ENCODE peak calls at places on chromosome 22, in nine cellular contexts. R, C, V, G, J, Z, S, N and K are unnamed samples.

GRCh38 chr22:34866501-34867171 is 199.3 kb upstream of the ISX start:
- DNase-seq in R (no peak), C (no peak), V (no peak), G (no peak), J (peak), Z (no peak), S (no peak), N (no peak), K (no peak)

GRCh38 chr22:49274754-49275380 is 552.8 kb downstream of the BRD1 start:
- DNase-seq in R (no peak), C (no peak), V (no peak), G (no peak), J (no peak), Z (no peak), S (no peak), N (no peak), K (no peak)

GRCh38 chr22:39526736-39527171 is 5.8 kb downstream of the RPS19BP1 start:
- DNase-seq in R (no peak), C (no peak), V (no peak), G (no peak), J (no peak), Z (no peak), S (no peak), N (no peak), K (no peak)

GRCh38 chr22:43384863-43385262 is 27.0 kb upstream of the MPPED1 start:
- DNase-seq in R (no peak), C (no peak), V (no peak), G (no peak), J (no peak), Z (no peak), S (no peak), N (no peak), K (no peak)

GRCh38 chr22:19727310-19728150 is 4.2 kb downstream of the GP1BB start:
- DNase-seq in R (no peak), C (no peak), V (no peak), G (no peak), J (no peak), Z (no peak), S (no peak), N (no peak), K (no peak)

GRCh38 chr22:46068908-46069481 is 81.3 kb upstream of the PPARA start:
- DNase-seq in R (no peak), C (peak), V (peak), G (no peak), J (peak), Z (no peak), S (no peak), N (no peak), K (peak)

GRCh38 chr22:19903031-19903430 is 38.5 kb upstream of the COMT start:
- DNase-seq in R (no peak), C (no peak), V (no peak), G (no peak), J (no peak), Z (no peak), S (no peak), N (no peak), K (no peak)

GRCh38 chr22:41380993-41381328 is 781 bp upstream of the TEF start:
- DNase-seq in R (no peak), C (peak), V (peak), G (no peak), J (peak), Z (no peak), S (no peak), N (no peak), K (peak)

GRCh38 chr22:46792841-46793261 is 30.4 kb downstream of the TBC1D22A start:
- DNase-seq in R (no peak), C (peak), V (no peak), G (no peak), J (no peak), Z (no peak), S (no peak), N (no peak), K (no peak)

GRCh38 chr22:23689414-23689813 is 1.4 kb upstream of the RGL4 start:
- DNase-seq in R (no peak), C (peak), V (no peak), G (no peak), J (no peak), Z (no peak), S (no peak), N (no peak), K (no peak)